ENCODE peak calls at places on chromosome 2, in ten cellular contexts. L is H9, B is lower lobe of right lung, U is HCT116, A is body of pancreas, X is right cardiac atrium, Y is sigmoid colon, P is ascending aorta, V is mesendoderm, I is psoas muscle. R is an unnamed sample.

GRCh38 chr2:9873337-9873736 is 30.1 kb downstream of the TAF1B start:
- DNase-seq in L (no peak), B (no peak), U (no peak), A (no peak), X (no peak), Y (no peak), P (no peak), V (no peak), I (no peak), R (no peak)

GRCh38 chr2:131094655-131095281 is 1.5 kb upstream of the FAM168B start:
- DNase-seq in L (no peak), B (no peak), U (no peak), A (no peak), X (no peak), Y (no peak), P (no peak), V (no peak), I (no peak), R (no peak)

GRCh38 chr2:74181739-74182138 is 3.1 kb upstream of the MOB1A start:
- DNase-seq in L (no peak), B (peak), U (no peak), A (no peak), X (no peak), Y (peak), P (no peak), V (no peak), I (no peak), R (no peak)

GRCh38 chr2:128301501-128301966 is 17.1 kb downstream of the HS6ST1 start:
- DNase-seq in L (no peak), B (no peak), U (no peak), A (no peak), X (peak), Y (peak), P (no peak), V (no peak), I (no peak), R (no peak)

GRCh38 chr2:177338177-177338721 is 54.3 kb upstream of the AGPS start:
- DNase-seq in L (no peak), B (no peak), U (peak), A (no peak), X (no peak), Y (no peak), P (no peak), V (peak), I (no peak), R (no peak)

GRCh38 chr2:33236457-33236856 is 240.0 kb upstream of the RASGRP3 start:
- DNase-seq in L (no peak), B (no peak), U (no peak), A (no peak), X (no peak), Y (no peak), P (no peak), V (no peak), I (no peak), R (no peak)

GRCh38 chr2:219445220-219445631 is 10.6 kb downstream of the SPEG start:
- DNase-seq in L (no peak), B (no peak), U (no peak), A (no peak), X (no peak), Y (no peak), P (no peak), V (no peak), I (peak), R (no peak)

GRCh38 chr2:112092286-112093041 is 37.4 kb downstream of the TMEM87B start:
- DNase-seq in L (no peak), B (no peak), U (no peak), A (no peak), X (no peak), Y (no peak), P (no peak), V (peak), I (no peak), R (no peak)

GRCh38 chr2:228655341-228655740 is 473.9 kb upstream of the SPHKAP start:
- DNase-seq in L (no peak), B (no peak), U (no peak), A (no peak), X (no peak), Y (no peak), P (no peak), V (no peak), I (no peak), R (no peak)

GRCh38 chr2:9335322-9335754 is 88.0 kb downstream of the ITGB1BP1 start:
- DNase-seq in L (no peak), B (no peak), U (no peak), A (no peak), X (no peak), Y (no peak), P (no peak), V (no peak), I (no peak), R (no peak)

GRCh38 chr2:5766621-5767020 is 74.4 kb downstream of the SOX11 start:
- DNase-seq in L (no peak), B (no peak), U (no peak), A (no peak), X (no peak), Y (no peak), P (no peak), V (no peak), I (no peak), R (no peak)

GRCh38 chr2:8586397-8587051 is 95.3 kb upstream of the ID2 start:
- DNase-seq in L (no peak), B (no peak), U (no peak), A (no peak), X (peak), Y (no peak), P (no peak), V (no peak), I (no peak), R (no peak)

GRCh38 chr2:100919316-100919715 is 82.8 kb upstream of the RPL31 start:
- DNase-seq in L (peak), B (no peak), U (no peak), A (no peak), X (no peak), Y (no peak), P (no peak), V (peak), I (no peak), R (no peak)

GRCh38 chr2:20074001-20074648 is 22.7 kb upstream of the LAPTM4A start:
- DNase-seq in L (no peak), B (no peak), U (no peak), A (peak), X (no peak), Y (no peak), P (no peak), V (peak), I (no peak), R (no peak)

GRCh38 chr2:50347355-50348044 is 684.4 kb downstream of the NRXN1 start:
- DNase-seq in L (peak), B (no peak), U (no peak), A (no peak), X (no peak), Y (peak), P (no peak), V (peak), I (no peak), R (peak)

GRCh38 chr2:98359986-98360385 is 13.7 kb downstream of the CNGA3 start:
- DNase-seq in L (no peak), B (no peak), U (no peak), A (no peak), X (no peak), Y (no peak), P (no peak), V (no peak), I (no peak), R (no peak)

GRCh38 chr2:203734276-203734983 is 28.0 kb downstream of the CD28 start:
- DNase-seq in L (peak), B (no peak), U (no peak), A (no peak), X (peak), Y (no peak), P (no peak), V (no peak), I (no peak), R (no peak)

GRCh38 chr2:20516646-20517341 is 69.9 kb downstream of the RHOB start:
- DNase-seq in L (no peak), B (no peak), U (peak), A (no peak), X (peak), Y (peak), P (no peak), V (no peak), I (no peak), R (no peak)

GRCh38 chr2:219619235-219619634 is 8.2 kb upstream of the SLC4A3 start:
- DNase-seq in L (no peak), B (no peak), U (no peak), A (no peak), X (peak), Y (no peak), P (no peak), V (peak), I (no peak), R (no peak)

GRCh38 chr2:3267869-3268704 is 109.5 kb downstream of the EIPR1 start:
- DNase-seq in L (no peak), B (no peak), U (no peak), A (no peak), X (peak), Y (no peak), P (no peak), V (no peak), I (no peak), R (no peak)

GRCh38 chr2:58686757-58687156 is 445.6 kb upstream of the FANCL start:
- DNase-seq in L (no peak), B (no peak), U (no peak), A (no peak), X (no peak), Y (no peak), P (no peak), V (no peak), I (no peak), R (no peak)

GRCh38 chr2:149075065-149075464 is 36.6 kb downstream of the LYPD6B start:
- DNase-seq in L (no peak), B (no peak), U (no peak), A (no peak), X (no peak), Y (no peak), P (no peak), V (no peak), I (no peak), R (no peak)

GRCh38 chr2:64485961-64486360 is 32.0 kb downstream of the LGALSL start:
- DNase-seq in L (no peak), B (no peak), U (no peak), A (no peak), X (peak), Y (peak), P (no peak), V (no peak), I (peak), R (no peak)

GRCh38 chr2:215929602-215930335 is 83.6 kb downstream of the MREG start:
- DNase-seq in L (no peak), B (no peak), U (no peak), A (no peak), X (no peak), Y (no peak), P (no peak), V (peak), I (no peak), R (no peak)

GRCh38 chr2:187002242-187002641 is 153.3 kb upstream of the ZSWIM2 start:
- DNase-seq in L (no peak), B (no peak), U (no peak), A (no peak), X (no peak), Y (no peak), P (no peak), V (no peak), I (no peak), R (no peak)

GRCh38 chr2:11786191-11786590 is 39.8 kb downstream of the LPIN1 start:
- DNase-seq in L (no peak), B (no peak), U (no peak), A (no peak), X (no peak), Y (no peak), P (no peak), V (no peak), I (no peak), R (no peak)

GRCh38 chr2:70991742-70992141 is 2.9 kb downstream of the TEX261 start:
- DNase-seq in L (no peak), B (no peak), U (no peak), A (no peak), X (no peak), Y (peak), P (no peak), V (no peak), I (no peak), R (no peak)

GRCh38 chr2:36214682-36215081 is 140.9 kb upstream of the CRIM1 start:
- DNase-seq in L (peak), B (no peak), U (no peak), A (no peak), X (no peak), Y (no peak), P (no peak), V (peak), I (no peak), R (no peak)

GRCh38 chr2:5970347-5970746 is 278.2 kb downstream of the SOX11 start:
- DNase-seq in L (no peak), B (no peak), U (no peak), A (no peak), X (no peak), Y (no peak), P (no peak), V (no peak), I (no peak), R (no peak)

GRCh38 chr2:137287934-137288639 is 522.7 kb downstream of the THSD7B start:
- DNase-seq in L (no peak), B (no peak), U (no peak), A (no peak), X (no peak), Y (no peak), P (no peak), V (no peak), I (no peak), R (no peak)

GRCh38 chr2:137291810-137292209 is 526.5 kb downstream of the THSD7B start:
- DNase-seq in L (no peak), B (no peak), U (no peak), A (no peak), X (no peak), Y (no peak), P (no peak), V (no peak), I (no peak), R (no peak)
- H3K27ac ChIP-seq in L (no peak), B (no peak), U (no peak), A (no peak), X (no peak), Y (no peak), P (no peak), V (no peak), I (no peak), R (no peak)

GRCh38 chr2:17373041-17373440 is 145.2 kb downstream of the RAD51AP2 start:
- DNase-seq in L (no peak), B (no peak), U (no peak), A (no peak), X (no peak), Y (no peak), P (no peak), V (no peak), I (no peak), R (no peak)
- H3K27ac ChIP-seq in L (no peak), B (no peak), U (no peak), A (no peak), X (no peak), Y (no peak), P (no peak), V (no peak), I (no peak), R (no peak)

GRCh38 chr2:241584446-241584845 is 25.9 kb downstream of the BOK start:
- DNase-seq in L (no peak), B (peak), U (peak), A (no peak), X (no peak), Y (no peak), P (no peak), V (peak), I (no peak), R (no peak)

GRCh38 chr2:241586564-241587264 is 28.2 kb downstream of the BOK start:
- DNase-seq in L (no peak), B (no peak), U (no peak), A (no peak), X (no peak), Y (no peak), P (no peak), V (no peak), I (no peak), R (no peak)

GRCh38 chr2:241579281-241579680 is 20.7 kb downstream of the BOK start:
- DNase-seq in L (no peak), B (no peak), U (no peak), A (no peak), X (no peak), Y (peak), P (no peak), V (no peak), I (no peak), R (no peak)

GRCh38 chr2:241582806-241583205 is 24.3 kb downstream of the BOK start:
- DNase-seq in L (no peak), B (peak), U (no peak), A (no peak), X (no peak), Y (peak), P (no peak), V (no peak), I (no peak), R (no peak)

DNA sequence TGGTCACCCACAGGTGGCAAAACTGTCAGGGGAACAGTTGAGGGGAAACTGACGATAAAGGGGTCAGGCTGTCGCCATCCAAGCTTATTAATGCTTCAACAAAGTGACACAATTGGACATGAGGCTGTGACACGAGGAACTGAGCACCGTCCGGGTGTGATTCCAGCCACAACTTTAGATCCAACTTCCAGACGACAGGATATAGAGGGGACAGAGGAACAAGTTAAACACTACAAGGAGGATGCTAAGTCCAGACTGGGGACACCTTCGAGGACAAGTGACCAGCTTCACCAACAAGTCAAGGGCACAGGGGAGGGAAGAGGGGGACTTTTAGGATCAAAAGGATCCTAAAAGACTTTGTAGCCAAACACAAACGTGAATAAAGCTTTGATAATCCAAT is 23.8 kb downstream of the BOK start:
- DNase-seq in L (no peak), B (peak), U (no peak), A (no peak), X (no peak), Y (no peak), P (no peak), V (no peak), I (no peak), R (no peak)
- H3K27ac ChIP-seq in L (no peak), B (no peak), U (no peak), A (no peak), X (no peak), Y (no peak), P (no peak), V (no peak), I (no peak), R (no peak)

DNA sequence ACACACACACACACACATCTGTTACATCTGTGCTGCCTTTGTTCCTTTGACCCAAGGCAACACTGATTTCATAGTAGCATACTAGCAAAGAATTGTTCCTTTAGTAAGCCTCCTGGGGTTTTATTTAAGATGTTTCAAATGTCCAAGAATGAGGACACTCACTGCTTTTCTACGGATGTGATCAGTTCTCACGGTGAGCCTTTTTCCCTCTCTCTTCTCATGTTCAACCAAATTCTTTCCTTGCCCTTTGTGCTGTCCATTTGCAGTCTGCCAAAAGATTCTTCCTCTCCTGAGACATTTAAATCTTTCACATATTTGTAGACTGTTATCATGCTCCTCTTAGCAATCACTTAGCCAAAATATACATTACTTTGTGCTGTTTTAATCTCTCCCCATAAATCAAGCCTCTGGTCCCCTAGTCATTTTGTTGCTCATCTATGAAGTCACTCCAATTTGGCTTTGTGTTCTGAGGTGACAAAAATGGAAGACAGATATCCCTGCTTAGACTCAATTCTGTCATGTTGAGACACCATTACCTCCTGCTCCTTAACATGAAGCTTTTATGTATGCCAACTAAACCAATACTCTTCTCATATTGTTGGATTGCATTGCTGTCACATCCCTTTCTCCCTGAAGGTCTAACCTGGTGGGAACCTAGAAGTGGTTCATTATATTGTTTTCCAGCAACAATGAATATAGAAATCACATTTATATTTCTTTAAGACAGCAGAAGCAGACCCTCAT is 1605.3 kb upstream of the ACVR2A start:
- DNase-seq in L (no peak), B (no peak), U (no peak), A (no peak), X (no peak), Y (no peak), P (no peak), V (peak), I (no peak), R (no peak)
- H3K27ac ChIP-seq in L (no peak), B (no peak), U (no peak), A (no peak), X (no peak), Y (no peak), P (no peak), V (no peak), I (no peak), R (no peak)